ENCODE peak calls at places on chromosomes 13 and 19, in ten cellular contexts. T is NCI-H446 treated with DMSO at 0.1 percent for 48 hours; D is OCI-M1; Y is ascending aorta; F is amygdala; B is NCI-H2081; N is KBM-7; P is astrocyte of the spinal cord; J is heart right ventricle; I is stimulated activated CD4-positive, alpha-beta T cell treated with anti-CD3 and anti-CD28 coated beads, Interleukin-2, amount 100 ng/mL, for 48 hours. R is an unnamed sample.

GRCh38 chr19:34336781-34337271 is 28.2 kb upstream of the GPI start:
- DNase-seq in T (no peak), D (peak), Y (peak), F (no peak), B (peak), N (peak), P (peak), J (no peak), I (peak), R (peak)

GRCh38 chr13:98453254-98453843 is 123.6 kb downstream of the STK24 start:
- DNase-seq in T (no peak), D (no peak), Y (no peak), F (no peak), B (no peak), N (no peak), P (no peak), J (no peak), I (no peak), R (no peak)

GRCh38 chr13:24659239-24659638 is 21.0 kb upstream of the ATP12A start:
- DNase-seq in T (no peak), D (no peak), Y (no peak), F (no peak), B (no peak), N (no peak), P (no peak), J (no peak), I (no peak), R (no peak)

GRCh38 chr13:50685491-50685890 is 158.0 kb downstream of the DLEU7 start:
- DNase-seq in T (peak), D (peak), Y (peak), F (peak), B (peak), N (no peak), P (peak), J (peak), I (no peak), R (peak)

GRCh38 chr19:31670931-31671330 is 321.7 kb upstream of the TSHZ3 start:
- DNase-seq in T (no peak), D (no peak), Y (no peak), F (no peak), B (no peak), N (no peak), P (no peak), J (no peak), I (no peak), R (no peak)

GRCh38 chr13:112814905-112815585 is 125.2 kb downstream of the ATP11A start:
- DNase-seq in T (no peak), D (no peak), Y (no peak), F (no peak), B (no peak), N (no peak), P (peak), J (peak), I (no peak), R (no peak)

GRCh38 chr13:62510906-62511655 is 1095.4 kb upstream of the PCDH20 start:
- DNase-seq in T (no peak), D (peak), Y (no peak), F (no peak), B (no peak), N (no peak), P (no peak), J (no peak), I (no peak), R (no peak)

GRCh38 chr13:42064259-42064658 is 15.8 kb downstream of the DGKH start:
- DNase-seq in T (no peak), D (no peak), Y (no peak), F (no peak), B (no peak), N (no peak), P (peak), J (no peak), I (no peak), R (no peak)

GRCh38 chr13:27962128-27962841 is 6.8 kb downstream of the CDX2 start:
- DNase-seq in T (no peak), D (no peak), Y (no peak), F (no peak), B (no peak), N (no peak), P (no peak), J (no peak), I (no peak), R (no peak)

GRCh38 chr13:113754242-113754641 is 4.8 kb upstream of the TMEM255B start:
- DNase-seq in T (no peak), D (no peak), Y (no peak), F (no peak), B (no peak), N (no peak), P (no peak), J (no peak), I (no peak), R (no peak)

GRCh38 chr19:1243768-1244692 is 2.5 kb downstream of the ATP5F1D start:
- DNase-seq in T (peak), D (peak), Y (peak), F (peak), B (peak), N (peak), P (peak), J (peak), I (peak), R (peak)

GRCh38 chr13:112481458-112481857 is 105.3 kb downstream of the SPACA7 start:
- DNase-seq in T (no peak), D (no peak), Y (no peak), F (no peak), B (no peak), N (no peak), P (peak), J (no peak), I (no peak), R (no peak)

GRCh38 chr19:54489766-54490165 is 12.9 kb upstream of the LAIR2 start:
- DNase-seq in T (no peak), D (no peak), Y (no peak), F (no peak), B (no peak), N (no peak), P (no peak), J (no peak), I (no peak), R (no peak)

GRCh38 chr19:1882089-1882785 is 3.1 kb downstream of the ABHD17A start:
- DNase-seq in T (no peak), D (no peak), Y (peak), F (no peak), B (no peak), N (no peak), P (no peak), J (no peak), I (peak), R (no peak)

GRCh38 chr13:41610426-41610825 is 153.1 kb downstream of the RGCC start:
- DNase-seq in T (no peak), D (no peak), Y (no peak), F (no peak), B (no peak), N (no peak), P (peak), J (peak), I (no peak), R (no peak)

GRCh38 chr19:4636151-4636717 is 3.1 kb upstream of the TNFAIP8L1 start:
- DNase-seq in T (no peak), D (peak), Y (peak), F (no peak), B (peak), N (peak), P (peak), J (peak), I (peak), R (peak)

GRCh38 chr13:37868691-37869505 is 674 bp downstream of the TRPC4 start:
- DNase-seq in T (no peak), D (peak), Y (no peak), F (no peak), B (no peak), N (no peak), P (peak), J (no peak), I (no peak), R (no peak)

GRCh38 chr13:41542281-41542680 is 84.9 kb downstream of the RGCC start:
- DNase-seq in T (no peak), D (no peak), Y (no peak), F (no peak), B (no peak), N (no peak), P (no peak), J (no peak), I (no peak), R (no peak)

GRCh38 chr13:26024558-26024957 is 27.3 kb downstream of the SHISA2 start:
- DNase-seq in T (no peak), D (no peak), Y (no peak), F (no peak), B (no peak), N (no peak), P (peak), J (no peak), I (no peak), R (no peak)

GRCh38 chr19:28028881-28029280 is 1184.1 kb downstream of the UQCRFS1 start:
- DNase-seq in T (no peak), D (no peak), Y (no peak), F (no peak), B (no peak), N (no peak), P (no peak), J (no peak), I (no peak), R (no peak)

GRCh38 chr13:108096301-108096700 is 119.0 kb downstream of the LIG4 start:
- DNase-seq in T (no peak), D (no peak), Y (no peak), F (no peak), B (no peak), N (no peak), P (no peak), J (no peak), I (no peak), R (no peak)

GRCh38 chr13:102244617-102245227 is 157.1 kb downstream of the FGF14 start:
- DNase-seq in T (no peak), D (no peak), Y (no peak), F (no peak), B (no peak), N (no peak), P (no peak), J (no peak), I (no peak), R (no peak)

GRCh38 chr13:107713314-107713713 is 502.0 kb downstream of the LIG4 start:
- DNase-seq in T (no peak), D (no peak), Y (no peak), F (no peak), B (peak), N (no peak), P (no peak), J (no peak), I (no peak), R (no peak)

GRCh38 chr13:112562786-112563383 is 25.1 kb downstream of the TUBGCP3 start:
- DNase-seq in T (no peak), D (no peak), Y (no peak), F (no peak), B (no peak), N (no peak), P (no peak), J (no peak), I (no peak), R (no peak)

GRCh38 chr19:45824041-45824471 is 8.9 kb upstream of the RSPH6A start:
- DNase-seq in T (no peak), D (no peak), Y (no peak), F (no peak), B (peak), N (no peak), P (no peak), J (no peak), I (no peak), R (no peak)

GRCh38 chr19:50332264-50333038 is 3.3 kb upstream of the KCNC3 start:
- DNase-seq in T (no peak), D (peak), Y (no peak), F (no peak), B (no peak), N (no peak), P (no peak), J (no peak), I (no peak), R (no peak)

GRCh38 chr13:26025196-26025595 is 26.6 kb downstream of the SHISA2 start:
- DNase-seq in T (no peak), D (no peak), Y (no peak), F (no peak), B (no peak), N (no peak), P (no peak), J (no peak), I (no peak), R (no peak)

GRCh38 chr19:17855333-17856152 is 4.2 kb upstream of the RPL18A start:
- DNase-seq in T (peak), D (peak), Y (peak), F (peak), B (peak), N (peak), P (peak), J (peak), I (peak), R (peak)

GRCh38 chr19:35446194-35446593 is 1.9 kb upstream of the FFAR2 start:
- DNase-seq in T (no peak), D (no peak), Y (no peak), F (no peak), B (no peak), N (peak), P (no peak), J (no peak), I (no peak), R (no peak)

GRCh38 chr19:51365211-51366049 is 758 bp downstream of the ETFB start:
- DNase-seq in T (no peak), D (peak), Y (peak), F (no peak), B (no peak), N (peak), P (peak), J (no peak), I (no peak), R (peak)

GRCh38 chr13:23660249-23660648 is 90.0 kb downstream of the TNFRSF19 start:
- DNase-seq in T (no peak), D (no peak), Y (no peak), F (no peak), B (no peak), N (no peak), P (no peak), J (no peak), I (no peak), R (no peak)

GRCh38 chr19:54201980-54202379 is 1.3 kb downstream of the RPS9 start:
- DNase-seq in T (no peak), D (no peak), Y (no peak), F (no peak), B (no peak), N (no peak), P (no peak), J (no peak), I (no peak), R (no peak)

GRCh38 chr13:111043575-111043982 is 71.5 kb upstream of the ARHGEF7 start:
- DNase-seq in T (no peak), D (no peak), Y (peak), F (no peak), B (no peak), N (no peak), P (peak), J (peak), I (no peak), R (peak)

GRCh38 chr19:34269081-34269480 is 14.7 kb downstream of the GARRE1 start:
- DNase-seq in T (no peak), D (no peak), Y (no peak), F (no peak), B (no peak), N (no peak), P (no peak), J (no peak), I (no peak), R (no peak)

GRCh38 chr19:5936308-5936980 is 22.4 kb downstream of the CAPS start:
- DNase-seq in T (no peak), D (no peak), Y (no peak), F (no peak), B (no peak), N (no peak), P (no peak), J (no peak), I (no peak), R (no peak)

R was measured in erythroblast.